ENCODE peak calls at places on chromosomes 13 and 19, in five cellular contexts. One of them, this sample, is unnamed.

GRCh38 chr19:36267061-36267845 is 52.3 kb downstream of the ZNF146 start:
- DNase-seq in H1: no peak
- DNase-seq in K562: no peak
- DNase-seq in SK-N-SH: no peak
- DNase-seq in GM12878: no peak
- DNase-seq in this sample: no peak

GRCh38 chr13:23081246-23081645 is 99.5 kb upstream of the SGCG start:
- DNase-seq in SK-N-SH: no peak
- DNase-seq in K562: no peak
- DNase-seq in GM12878: no peak
- DNase-seq in H1: no peak
- DNase-seq in this sample: no peak

GRCh38 chr13:21641629-21642028 is 29.2 kb upstream of the FGF9 start:
- DNase-seq in SK-N-SH: no peak
- DNase-seq in H1: no peak
- DNase-seq in GM12878: no peak
- DNase-seq in K562: no peak
- DNase-seq in this sample: no peak

GRCh38 chr13:75196112-75196855 is 285.7 kb downstream of the TBC1D4 start:
- DNase-seq in K562: no peak
- DNase-seq in GM12878: no peak
- DNase-seq in SK-N-SH: no peak
- DNase-seq in H1: no peak
- DNase-seq in this sample: no peak

GRCh38 chr19:6161271-6161850 is 25.9 kb downstream of the ACSBG2 start:
- DNase-seq in K562: peak
- DNase-seq in GM12878: peak
- DNase-seq in H1: no peak
- DNase-seq in SK-N-SH: peak
- DNase-seq in this sample: peak

GRCh38 chr19:47348819-47349795 is at the start of gene DHX34:
- DNase-seq in H1: peak
- DNase-seq in SK-N-SH: peak
- DNase-seq in GM12878: peak
- DNase-seq in K562: peak
- DNase-seq in this sample: peak

GRCh38 chr19:7672522-7672921 is 3.7 kb downstream of the RETN start:
- DNase-seq in GM12878: no peak
- DNase-seq in K562: no peak
- DNase-seq in SK-N-SH: no peak
- DNase-seq in H1: no peak
- DNase-seq in this sample: no peak

GRCh38 chr13:31301119-31301518 is 101.3 kb downstream of the B3GLCT start:
- DNase-seq in H1: no peak
- DNase-seq in SK-N-SH: no peak
- DNase-seq in K562: no peak
- DNase-seq in GM12878: no peak
- DNase-seq in this sample: no peak

GRCh38 chr13:23182142-23182541 is 1.4 kb downstream of the SGCG start:
- DNase-seq in K562: no peak
- DNase-seq in H1: no peak
- DNase-seq in GM12878: no peak
- DNase-seq in SK-N-SH: no peak
- DNase-seq in this sample: no peak

GRCh38 chr13:33727356-33728083 is 90.4 kb upstream of the RFC3 start:
- DNase-seq in SK-N-SH: no peak
- DNase-seq in GM12878: no peak
- DNase-seq in K562: no peak
- DNase-seq in H1: no peak
- DNase-seq in this sample: no peak

GRCh38 chr13:58397596-58398387 is 766.2 kb downstream of the PCDH17 start:
- DNase-seq in GM12878: no peak
- DNase-seq in SK-N-SH: no peak
- DNase-seq in K562: no peak
- DNase-seq in H1: no peak
- DNase-seq in this sample: no peak

GRCh38 chr19:39788244-39788643 is 9.6 kb downstream of the LEUTX start:
- DNase-seq in K562: no peak
- DNase-seq in H1: no peak
- DNase-seq in GM12878: no peak
- DNase-seq in SK-N-SH: no peak
- DNase-seq in this sample: no peak

GRCh38 chr13:113171250-113172125 is 13.0 kb downstream of the PROZ start:
- DNase-seq in SK-N-SH: no peak
- DNase-seq in H1: no peak
- DNase-seq in K562: no peak
- DNase-seq in GM12878: no peak
- DNase-seq in this sample: no peak

GRCh38 chr13:113763961-113764792 is 5.2 kb downstream of the TMEM255B start:
- DNase-seq in SK-N-SH: no peak
- DNase-seq in GM12878: no peak
- DNase-seq in K562: no peak
- DNase-seq in H1: no peak
- DNase-seq in this sample: no peak

GRCh38 chr19:12723643-12724426 is at the start of gene TNPO2:
- DNase-seq in GM12878: peak
- DNase-seq in H1: peak
- DNase-seq in SK-N-SH: peak
- DNase-seq in K562: peak
- DNase-seq in this sample: peak

DNA sequence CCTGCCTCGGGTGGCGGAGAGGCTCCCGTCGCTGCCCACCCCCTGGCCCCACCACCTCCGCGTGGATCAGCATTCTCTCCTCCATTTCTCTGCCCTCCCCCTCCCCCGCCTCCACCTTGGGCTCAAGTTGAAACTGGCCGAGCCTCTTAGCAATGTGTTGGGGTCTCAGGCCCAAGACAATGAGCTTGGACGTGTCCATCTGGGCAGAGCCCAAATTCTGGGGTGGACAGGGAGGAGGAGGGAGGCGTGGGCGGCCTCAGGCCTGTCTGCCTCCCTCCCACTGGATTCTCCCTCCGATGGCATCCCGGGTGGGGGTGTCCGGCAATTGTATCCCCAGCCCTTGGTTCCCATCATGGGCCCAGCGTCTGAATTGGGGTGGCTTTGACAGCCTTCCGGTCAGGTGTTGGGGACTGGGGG is 1.2 kb downstream of the CELF5 start:
- DNase-seq in GM12878: no peak
- DNase-seq in H1: no peak
- DNase-seq in SK-N-SH: peak
- DNase-seq in K562: no peak
- DNase-seq in this sample: no peak
- TF ChIP-seq YY1 in GM12878: no peak
- TF ChIP-seq YY1 in H1: no peak
- TF ChIP-seq YY1 in SK-N-SH: no peak
- TF ChIP-seq YY1 in K562: no peak
- TF ChIP-seq YY1 in this sample: no peak

GRCh38 chr13:34894756-34895155 is 47.3 kb upstream of the NBEA start:
- DNase-seq in SK-N-SH: no peak
- DNase-seq in K562: no peak
- DNase-seq in H1: no peak
- DNase-seq in GM12878: no peak
- DNase-seq in this sample: peak

GRCh38 chr13:34897220-34897619 is 44.9 kb upstream of the NBEA start:
- DNase-seq in K562: no peak
- DNase-seq in SK-N-SH: no peak
- DNase-seq in H1: no peak
- DNase-seq in GM12878: no peak
- DNase-seq in this sample: no peak

GRCh38 chr13:34901577-34901976 is 40.5 kb upstream of the NBEA start:
- DNase-seq in H1: no peak
- DNase-seq in GM12878: no peak
- DNase-seq in K562: no peak
- DNase-seq in SK-N-SH: no peak
- DNase-seq in this sample: no peak

GRCh38 chr13:34899888-34900287 is 42.2 kb upstream of the NBEA start:
- DNase-seq in SK-N-SH: no peak
- DNase-seq in GM12878: no peak
- DNase-seq in K562: no peak
- DNase-seq in H1: no peak
- DNase-seq in this sample: no peak

DNA sequence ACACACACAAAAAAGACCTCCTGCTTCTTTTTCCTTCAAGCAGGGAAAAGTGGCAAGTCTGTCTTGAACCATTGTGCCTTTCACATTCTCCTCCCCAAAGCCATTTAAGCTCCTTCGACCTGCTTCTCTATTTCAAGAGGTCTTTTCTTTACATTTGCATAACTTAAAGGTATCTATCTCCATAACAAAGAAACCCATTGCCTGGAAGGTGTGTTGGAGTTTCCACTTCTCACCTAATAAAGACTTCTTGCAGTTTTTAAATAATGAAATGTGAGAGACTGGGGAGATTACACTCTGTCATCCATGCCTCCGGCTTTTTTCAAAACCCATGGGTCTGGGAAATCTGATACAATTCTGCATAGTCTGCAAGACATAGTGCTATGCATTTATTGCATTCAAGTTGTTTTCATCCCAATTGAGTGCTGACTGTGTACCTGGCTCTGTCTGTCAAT is 41.8 kb upstream of the NBEA start:
- DNase-seq in SK-N-SH: no peak
- DNase-seq in GM12878: no peak
- DNase-seq in K562: no peak
- DNase-seq in H1: peak
- DNase-seq in this sample: no peak
- TF ChIP-seq YY1 in SK-N-SH: no peak
- TF ChIP-seq YY1 in GM12878: no peak
- TF ChIP-seq YY1 in K562: no peak
- TF ChIP-seq YY1 in H1: no peak
- TF ChIP-seq YY1 in this sample: no peak

GRCh38 chr19:46221981-46222610 is 7.4 kb upstream of the IGFL1 start:
- DNase-seq in GM12878: no peak
- DNase-seq in K562: no peak
- DNase-seq in SK-N-SH: no peak
- DNase-seq in H1: peak
- DNase-seq in this sample: no peak
- TF ChIP-seq YY1 in GM12878: no peak
- TF ChIP-seq YY1 in K562: no peak
- TF ChIP-seq YY1 in SK-N-SH: no peak
- TF ChIP-seq YY1 in H1: no peak
- TF ChIP-seq YY1 in this sample: no peak

GRCh38 chr19:34501339-34502320 is 20.1 kb downstream of the WTIP start:
- DNase-seq in SK-N-SH: peak
- DNase-seq in GM12878: peak
- DNase-seq in H1: peak
- DNase-seq in K562: peak
- DNase-seq in this sample: peak
- TF ChIP-seq YY1 in SK-N-SH: no peak
- TF ChIP-seq YY1 in GM12878: peak
- TF ChIP-seq YY1 in H1: peak
- TF ChIP-seq YY1 in K562: no peak
- TF ChIP-seq YY1 in this sample: peak

GRCh38 chr19:46040125-46040524 is 677 bp downstream of the IGFL4 start:
- DNase-seq in SK-N-SH: no peak
- DNase-seq in K562: no peak
- DNase-seq in H1: no peak
- DNase-seq in GM12878: no peak
- DNase-seq in this sample: no peak

GRCh38 chr19:46043519-46043918 is 2.7 kb upstream of the IGFL4 start:
- DNase-seq in SK-N-SH: no peak
- DNase-seq in H1: no peak
- DNase-seq in K562: no peak
- DNase-seq in GM12878: no peak
- DNase-seq in this sample: no peak

GRCh38 chr19:46036745-46037126 is 4.1 kb downstream of the IGFL4 start:
- DNase-seq in SK-N-SH: no peak
- DNase-seq in GM12878: no peak
- DNase-seq in H1: no peak
- DNase-seq in K562: no peak
- DNase-seq in this sample: peak

GRCh38 chr19:46042252-46042883 is 1.6 kb upstream of the IGFL4 start:
- DNase-seq in GM12878: no peak
- DNase-seq in K562: no peak
- DNase-seq in SK-N-SH: no peak
- DNase-seq in H1: no peak
- DNase-seq in this sample: no peak

DNA sequence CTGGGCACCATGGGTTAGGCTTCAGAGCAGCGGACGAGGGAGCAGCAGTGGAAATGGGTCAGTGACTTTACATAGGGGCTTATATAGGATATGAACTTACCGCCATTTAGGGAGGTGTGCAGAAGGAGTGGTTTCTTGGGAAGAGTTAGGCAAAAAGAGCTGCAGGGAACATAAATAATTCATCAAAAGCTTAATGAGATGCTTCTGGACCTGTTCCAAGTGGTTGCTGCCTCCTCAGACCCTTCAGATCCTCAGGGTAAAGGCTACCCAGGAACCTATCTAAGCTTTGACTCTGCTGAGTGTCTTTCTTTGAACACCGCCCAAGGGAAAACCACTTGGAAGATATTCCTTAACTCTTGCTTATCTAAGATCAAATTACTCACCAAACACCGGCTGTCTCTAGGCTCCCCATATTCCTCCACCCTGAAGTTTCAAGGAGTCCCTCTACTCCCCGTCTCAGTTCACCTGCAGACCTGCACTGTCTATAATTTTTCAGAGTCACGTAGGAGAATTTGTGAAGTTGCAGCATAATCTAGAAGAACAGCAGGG is at the start of gene IGFL4:
- DNase-seq in H1: no peak
- DNase-seq in SK-N-SH: no peak
- DNase-seq in K562: peak
- DNase-seq in GM12878: no peak
- DNase-seq in this sample: no peak
- TF ChIP-seq YY1 in H1: no peak
- TF ChIP-seq YY1 in SK-N-SH: no peak
- TF ChIP-seq YY1 in K562: no peak
- TF ChIP-seq YY1 in GM12878: no peak
- TF ChIP-seq YY1 in this sample: no peak

GRCh38 chr19:55259540-55260210 is 858 bp upstream of the PPP6R1 start:
- DNase-seq in K562: no peak
- DNase-seq in GM12878: no peak
- DNase-seq in SK-N-SH: no peak
- DNase-seq in H1: no peak
- DNase-seq in this sample: no peak
- TF ChIP-seq YY1 in K562: no peak
- TF ChIP-seq YY1 in GM12878: no peak
- TF ChIP-seq YY1 in SK-N-SH: no peak
- TF ChIP-seq YY1 in H1: no peak
- TF ChIP-seq YY1 in this sample: no peak

This sample was measured in HepG2.